ENCODE peak calls at places on chromosomes 16 and 17, in four cellular contexts. A is LoVo, Q is WTC11, J is ELR. X is an unnamed sample.

GRCh38 chr16:87352818-87353217 is 30.8 kb downstream of the FBXO31 start:
- DNase-seq in A (no peak), J (no peak), Q (no peak), X (no peak)

GRCh38 chr16:13898233-13898632 is 21.7 kb upstream of the ERCC4 start:
- DNase-seq in A (no peak), J (no peak), Q (no peak), X (no peak)

GRCh38 chr17:4854181-4854681 is 21.1 kb downstream of the MINK1 start:
- DNase-seq in Q (no peak), A (no peak), J (peak), X (peak)

GRCh38 chr16:78894872-78895271 is 705.7 kb downstream of the MAF start:
- DNase-seq in Q (no peak), A (no peak), J (no peak), X (no peak)

GRCh38 chr16:17238285-17239028 is 232.3 kb downstream of the XYLT1 start:
- DNase-seq in A (no peak), Q (no peak), J (no peak), X (no peak)

GRCh38 chr17:50177983-50178834 is 12.4 kb downstream of the SGCA start:
- DNase-seq in Q (peak), A (peak), J (peak), X (peak)

GRCh38 chr17:73613271-73613941 is 30.8 kb downstream of the SDK2 start:
- DNase-seq in J (no peak), Q (peak), A (no peak), X (peak)

GRCh38 chr17:51152766-51153209 is 571 bp upstream of the NME1 start:
- DNase-seq in Q (no peak), A (peak), J (peak), X (no peak)

GRCh38 chr16:27742333-27742732 is 192.4 kb downstream of the KATNIP start:
- DNase-seq in Q (no peak), J (no peak), A (no peak), X (no peak)

GRCh38 chr16:27646811-27647210 is 96.9 kb downstream of the KATNIP start:
- DNase-seq in A (no peak), Q (no peak), J (peak), X (no peak)

GRCh38 chr16:55372792-55373488 is 48.9 kb downstream of the IRX6 start:
- DNase-seq in A (no peak), Q (no peak), J (no peak), X (no peak)

GRCh38 chr17:63390090-63390489 is 56.0 kb downstream of the CYB561 start:
- DNase-seq in J (no peak), A (no peak), Q (no peak), X (no peak)

GRCh38 chr16:27839419-27839818 is 224.1 kb downstream of the GSG1L start:
- DNase-seq in A (peak), Q (no peak), J (peak), X (no peak)

GRCh38 chr17:5943991-5944390 is 126.2 kb upstream of the WSCD1 start:
- DNase-seq in J (no peak), A (no peak), Q (no peak), X (no peak)

GRCh38 chr17:82424001-82424862 is 5.8 kb upstream of the OGFOD3 start:
- DNase-seq in Q (peak), A (peak), J (peak), X (no peak)